ENCODE peak calls at places on chromosomes 12 and 14, in eight cellular contexts. One of them, this sample, is unnamed.

GRCh38 chr12:117105902-117106301 is 6.7 kb upstream of the TESC start:
- DNase-seq in MG63: no peak
- DNase-seq in A549: no peak
- DNase-seq in HTR-8/SVneo: no peak
- DNase-seq in M059J: no peak
- DNase-seq in NCI-H1417: peak; percentile 92
- DNase-seq in HT-29: peak; percentile 88
- DNase-seq in non-pigmented ciliary epithelial cell: no peak
- DNase-seq in this sample: peak; percentile 68

GRCh38 chr14:33512201-33512600 is 438.7 kb downstream of the EGLN3 start:
- DNase-seq in MG63: peak; percentile 8
- DNase-seq in A549: no peak
- DNase-seq in HTR-8/SVneo: peak; percentile 6
- DNase-seq in M059J: peak; percentile 87
- DNase-seq in NCI-H1417: no peak
- DNase-seq in HT-29: no peak
- DNase-seq in non-pigmented ciliary epithelial cell: no peak
- DNase-seq in this sample: no peak

GRCh38 chr12:1917172-1918070 is 1.0 kb downstream of the CACNA2D4 start:
- DNase-seq in MG63: no peak
- DNase-seq in A549: no peak
- DNase-seq in HTR-8/SVneo: no peak
- DNase-seq in M059J: no peak
- DNase-seq in NCI-H1417: no peak
- DNase-seq in HT-29: no peak
- DNase-seq in non-pigmented ciliary epithelial cell: no peak
- DNase-seq in this sample: no peak

GRCh38 chr12:2607881-2608607 is 186.7 kb upstream of the FKBP4 start:
- DNase-seq in MG63: no peak
- DNase-seq in A549: no peak
- DNase-seq in HTR-8/SVneo: no peak
- DNase-seq in M059J: no peak
- DNase-seq in NCI-H1417: no peak
- DNase-seq in HT-29: no peak
- DNase-seq in non-pigmented ciliary epithelial cell: no peak
- DNase-seq in this sample: no peak

GRCh38 chr12:29157486-29157946 is 8.4 kb downstream of the FAR2 start:
- DNase-seq in MG63: peak; percentile 26
- DNase-seq in A549: no peak
- DNase-seq in HTR-8/SVneo: no peak
- DNase-seq in M059J: peak; percentile 62
- DNase-seq in NCI-H1417: no peak
- DNase-seq in HT-29: no peak
- DNase-seq in non-pigmented ciliary epithelial cell: peak; percentile 53
- DNase-seq in this sample: no peak

GRCh38 chr12:119804011-119804641 is 73.0 kb downstream of the CIT start:
- DNase-seq in MG63: peak; percentile 86
- DNase-seq in A549: peak; percentile 63
- DNase-seq in HTR-8/SVneo: peak; percentile 76
- DNase-seq in M059J: peak; percentile 56
- DNase-seq in NCI-H1417: no peak
- DNase-seq in HT-29: peak; percentile 75
- DNase-seq in non-pigmented ciliary epithelial cell: peak; percentile 13
- DNase-seq in this sample: peak; percentile 76

GRCh38 chr12:129394416-129394815 is 509.4 kb downstream of the TMEM132D start:
- DNase-seq in MG63: no peak
- DNase-seq in A549: no peak
- DNase-seq in HTR-8/SVneo: no peak
- DNase-seq in M059J: no peak
- DNase-seq in NCI-H1417: no peak
- DNase-seq in HT-29: no peak
- DNase-seq in non-pigmented ciliary epithelial cell: no peak
- DNase-seq in this sample: no peak

GRCh38 chr12:104303538-104304151 is at the start of gene EID3:
- DNase-seq in MG63: peak; percentile 90
- DNase-seq in A549: peak; percentile 90
- DNase-seq in HTR-8/SVneo: no peak
- DNase-seq in M059J: no peak
- DNase-seq in NCI-H1417: no peak
- DNase-seq in HT-29: no peak
- DNase-seq in non-pigmented ciliary epithelial cell: no peak
- DNase-seq in this sample: no peak

GRCh38 chr14:101222362-101223090 is 319.0 kb upstream of the RTL1 start:
- DNase-seq in MG63: no peak
- DNase-seq in A549: no peak
- DNase-seq in HTR-8/SVneo: no peak
- DNase-seq in M059J: no peak
- DNase-seq in NCI-H1417: no peak
- DNase-seq in HT-29: no peak
- DNase-seq in non-pigmented ciliary epithelial cell: no peak
- DNase-seq in this sample: no peak

GRCh38 chr14:35231207-35231755 is 60.9 kb upstream of the PSMA6 start:
- DNase-seq in MG63: no peak
- DNase-seq in A549: no peak
- DNase-seq in HTR-8/SVneo: no peak
- DNase-seq in M059J: no peak
- DNase-seq in NCI-H1417: no peak
- DNase-seq in HT-29: no peak
- DNase-seq in non-pigmented ciliary epithelial cell: no peak
- DNase-seq in this sample: no peak

This sample was measured in Calu3.